ENCODE peak calls at places on chromosomes 11 and 22, in four cellular contexts. Q, X, S and T are unnamed samples.

GRCh38 chr22:30969532-30970355 is 679 bp downstream of the TUG1 start:
- DNase-seq in S (peak), X (peak), Q (peak), T (peak)

GRCh38 chr11:62439785-62440602 is 21.2 kb downstream of the SCGB1A1 start:
- DNase-seq in X (peak), Q (no peak), S (no peak), T (peak)

GRCh38 chr11:13258855-13259254 is 18.7 kb upstream of the BMAL1 start:
- DNase-seq in X (no peak), Q (no peak), S (peak), T (no peak)

GRCh38 chr11:27153136-27153535 is 112.5 kb downstream of the BBOX1 start:
- DNase-seq in Q (no peak), S (no peak), X (peak), T (no peak)

GRCh38 chr11:126165366-126166156 is 45.9 kb downstream of the RPUSD4 start:
- DNase-seq in S (no peak), Q (no peak), X (no peak), T (no peak)

GRCh38 chr22:32649515-32650200 is 151.8 kb upstream of the TIMP3 start:
- DNase-seq in S (no peak), Q (peak), X (peak), T (peak)

GRCh38 chr22:46098525-46099475 is 51.5 kb upstream of the PPARA start:
- DNase-seq in S (no peak), Q (no peak), X (no peak), T (no peak)

GRCh38 chr11:90587896-90588295 is 365.0 kb upstream of the CHORDC1 start:
- DNase-seq in X (no peak), Q (no peak), S (no peak), T (no peak)

GRCh38 chr22:47038206-47038835 is 275.9 kb downstream of the TBC1D22A start:
- DNase-seq in X (no peak), Q (peak), S (no peak), T (no peak)

GRCh38 chr22:45575607-45576272 is 73.1 kb downstream of the FBLN1 start:
- DNase-seq in X (no peak), Q (no peak), S (no peak), T (no peak)

GRCh38 chr11:4025957-4026324 is 68.7 kb upstream of the RRM1 start:
- DNase-seq in S (no peak), X (peak), Q (no peak), T (peak)

GRCh38 chr11:32420937-32421532 is 14.3 kb downstream of the WT1 start:
- DNase-seq in S (peak), Q (no peak), X (no peak), T (no peak)

GRCh38 chr11:42265072-42265471 is 805.6 kb upstream of the LRRC4C start:
- DNase-seq in X (no peak), Q (no peak), S (no peak), T (no peak)

GRCh38 chr11:2790581-2790925 is 90.8 kb upstream of the KCNQ1OT1 start:
- DNase-seq in S (no peak), Q (no peak), X (no peak), T (no peak)

GRCh38 chr11:69178819-69179482 is 23.2 kb downstream of the SMIM38 start:
- DNase-seq in S (no peak), Q (no peak), X (no peak), T (no peak)

GRCh38 chr11:15157738-15158137 is 43.0 kb downstream of the INSC start:
- DNase-seq in Q (no peak), S (no peak), X (peak), T (no peak)

GRCh38 chr22:44545773-44546172 is 47.7 kb upstream of the RTL6 start:
- DNase-seq in Q (no peak), X (no peak), S (no peak), T (no peak)

GRCh38 chr11:65591939-65592814 is 3.4 kb downstream of the KCNK7 start:
- DNase-seq in X (peak), S (peak), Q (peak), T (no peak)

GRCh38 chr22:26642465-26643367 is 14.7 kb upstream of the MIAT start:
- DNase-seq in X (no peak), Q (peak), S (peak), T (no peak)

GRCh38 chr11:64858467-64859401 is 14.3 kb upstream of the CDC42BPG start:
- DNase-seq in Q (no peak), S (no peak), X (no peak), T (no peak)

GRCh38 chr22:37518509-37519267 is 527 bp downstream of the CARD10 start:
- DNase-seq in Q (no peak), X (no peak), S (no peak), T (no peak)

GRCh38 chr11:12112150-12112520 is 1.7 kb downstream of the MICAL2 start:
- DNase-seq in Q (no peak), S (no peak), X (no peak), T (no peak)
- H3K4me3 ChIP-seq in Q (peak), S (no peak), X (peak), T (peak)

GRCh38 chr11:6258571-6258998 is 1.1 kb upstream of the CCKBR start:
- DNase-seq in S (peak), X (no peak), Q (no peak), T (peak)
- H3K4me3 ChIP-seq in S (no peak), X (no peak), Q (no peak), T (no peak)

GRCh38 chr11:23755769-23756168 is 741.1 kb upstream of the LUZP2 start:
- DNase-seq in Q (no peak), X (peak), S (no peak), T (no peak)
- H3K4me3 ChIP-seq in Q (no peak), X (no peak), S (no peak), T (no peak)

DNA sequence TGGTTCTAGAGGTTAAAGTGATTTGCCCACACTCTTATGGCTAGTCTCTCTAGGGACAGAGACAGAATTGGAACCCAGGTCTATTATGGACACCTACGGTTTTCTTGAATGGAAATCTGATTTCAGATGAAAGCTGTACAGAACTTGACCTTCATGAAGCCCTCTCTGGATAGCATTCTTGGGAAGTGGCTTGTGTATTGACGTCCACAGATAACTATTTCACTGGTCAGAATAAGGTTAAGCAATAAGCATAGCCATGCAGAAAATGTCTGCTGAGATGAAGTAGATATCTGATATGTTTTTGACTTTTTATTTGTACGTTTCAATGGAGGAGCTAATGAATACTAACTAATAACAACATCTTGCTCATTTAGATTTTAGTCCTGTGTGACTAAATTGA is 1.1 kb downstream of the TLCD5 start:
- DNase-seq in Q (peak), X (peak), S (no peak), T (peak)
- H3K4me3 ChIP-seq in Q (peak), X (peak), S (no peak), T (peak)

DNA sequence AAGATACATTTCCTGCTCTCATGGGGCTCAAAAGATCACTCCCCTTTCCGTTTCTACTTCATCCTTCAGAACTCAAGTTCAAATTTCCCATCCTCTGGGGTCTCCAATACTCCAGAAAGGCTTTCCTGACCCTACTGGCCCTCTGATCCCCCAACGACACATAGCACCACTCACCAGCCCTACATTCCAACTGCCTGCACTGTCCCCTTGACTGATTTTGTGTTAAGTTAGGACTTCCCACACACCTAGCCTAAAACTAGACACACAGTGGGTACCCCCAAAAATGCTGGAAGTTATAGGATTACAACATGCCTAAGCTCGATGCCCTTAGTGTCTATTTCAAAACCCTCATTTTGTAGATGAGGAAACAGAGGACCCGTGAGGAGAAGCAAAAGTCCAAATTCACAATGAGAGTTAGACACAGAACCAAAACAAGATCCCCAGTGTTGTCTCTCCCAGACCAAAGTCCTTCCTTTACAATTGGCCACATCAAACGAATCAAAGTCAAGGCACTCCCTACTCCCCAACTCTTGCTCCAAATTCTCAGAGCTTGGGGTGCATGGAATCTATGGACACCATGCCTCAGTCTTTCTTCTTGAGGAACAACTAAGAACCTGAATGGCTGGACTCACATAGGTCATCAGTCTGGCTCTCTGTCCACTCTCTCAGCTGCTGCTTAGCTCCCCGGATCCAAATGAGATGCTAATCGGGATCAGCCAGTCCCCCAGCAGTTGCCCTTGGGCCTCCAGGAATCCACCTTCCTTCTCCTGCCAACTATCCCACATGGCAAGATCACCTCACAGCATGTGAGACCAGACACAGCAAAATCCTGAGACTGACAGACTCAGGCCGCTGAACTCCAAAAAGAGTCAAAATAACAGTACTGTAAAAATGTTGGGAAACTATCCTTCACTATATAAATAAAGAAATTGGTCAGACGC is 1.7 kb downstream of the CLPB start:
- DNase-seq in X (no peak), Q (no peak), S (no peak), T (no peak)
- H3K4me3 ChIP-seq in X (no peak), Q (no peak), S (no peak), T (no peak)

GRCh38 chr22:49224243-49224642 is 603.4 kb downstream of the BRD1 start:
- DNase-seq in S (no peak), Q (no peak), X (no peak), T (no peak)
- H3K4me3 ChIP-seq in S (no peak), Q (no peak), X (no peak), T (no peak)

GRCh38 chr11:105109353-105109752 is 30.2 kb downstream of the CARD18 start:
- DNase-seq in Q (no peak), S (no peak), X (no peak), T (no peak)
- H3K4me3 ChIP-seq in Q (no peak), S (no peak), X (no peak), T (no peak)